ENCODE peak calls at places on chromosomes 6 and 20, in four cellular contexts. W is HEK293T, G is mucosa of descending colon, Q is H7. E is an unnamed sample.
A peak's percentile ranks its signal among the peaks of the same experiment; 100 is the strongest.

GRCh38 chr20:50438986-50439407 is 71.2 kb upstream of the PTPN1 start:
- DNase-seq in W (no peak), G (no peak), Q (no peak), E (no peak)

GRCh38 chr6:26017567-26017966 is 55.0 kb downstream of the TRIM38 start:
- DNase-seq in W (no peak), G (peak; percentile 72), Q (peak; percentile 58), E (no peak)

GRCh38 chr20:50133474-50134217 is 19.9 kb downstream of the PEDS1 start:
- DNase-seq in W (no peak), G (no peak), Q (peak; percentile 29), E (no peak)

GRCh38 chr20:36712775-36713174 is 33.1 kb downstream of the NDRG3 start:
- DNase-seq in W (no peak), G (no peak), Q (no peak), E (no peak)

GRCh38 chr20:59835448-59836395 is 97.7 kb downstream of the SYCP2 start:
- DNase-seq in W (peak; percentile 78), G (peak; percentile 64), Q (peak; percentile 62), E (no peak)

GRCh38 chr6:31791324-31792089 is 4.0 kb downstream of the VARS1 start:
- DNase-seq in W (peak; percentile 81), G (no peak), Q (peak; percentile 94), E (no peak)

GRCh38 chr6:20438462-20439070 is 36.9 kb downstream of the E2F3 start:
- DNase-seq in W (no peak), G (no peak), Q (no peak), E (no peak)

GRCh38 chr20:40882173-40882572 is 146.4 kb upstream of the TOP1 start:
- DNase-seq in W (no peak), G (no peak), Q (no peak), E (no peak)

GRCh38 chr6:155185544-155185943 is 78.3 kb upstream of the CLDN20 start:
- DNase-seq in W (no peak), G (peak; percentile 67), Q (peak; percentile 69), E (no peak)

GRCh38 chr6:113651120-113651519 is 206.0 kb upstream of the MARCKS start:
- DNase-seq in W (no peak), G (no peak), Q (no peak), E (no peak)

GRCh38 chr6:76518443-76518842 is 446.0 kb upstream of the IMPG1 start:
- DNase-seq in W (no peak), G (no peak), Q (no peak), E (no peak)

GRCh38 chr6:111712398-111712797 is 106.7 kb upstream of the TRAF3IP2 start:
- DNase-seq in W (no peak), G (no peak), Q (no peak), E (no peak)

GRCh38 chr6:10791673-10792072 is 44.1 kb downstream of the TMEM14B start:
- DNase-seq in W (no peak), G (no peak), Q (no peak), E (no peak)

GRCh38 chr6:135497412-135498177 is at the start of gene AHI1:
- DNase-seq in W (peak; percentile 97), G (peak; percentile 96), Q (peak; percentile 91), E (no peak)

GRCh38 chr6:124076336-124077048 is 272.8 kb downstream of the NKAIN2 start:
- DNase-seq in W (peak; percentile 44), G (no peak), Q (no peak), E (no peak)

GRCh38 chr20:63364801-63365585 is 3.8 kb upstream of the CHRNA4 start:
- DNase-seq in W (no peak), G (no peak), Q (no peak), E (no peak)

GRCh38 chr6:118875672-118876071 is 18.3 kb upstream of the ASF1A start:
- DNase-seq in W (no peak), G (no peak), Q (no peak), E (no peak)

GRCh38 chr6:129131282-129131681 is 248.3 kb downstream of the LAMA2 start:
- DNase-seq in W (no peak), G (no peak), Q (no peak), E (no peak)